ENCODE peak calls at places on chromosomes 5 and 9, in four cellular contexts. N is psoas muscle, L is GM23338, H is astrocyte. K is an unnamed sample.

GRCh38 chr5:80960531-80961375 is 590 bp downstream of the RASGRF2 start:
- DNase-seq in L (peak), N (peak), H (no peak), K (no peak)

GRCh38 chr9:19720374-19720773 is 68.5 kb downstream of the SLC24A2 start:
- DNase-seq in L (peak), H (peak), N (no peak), K (no peak)

GRCh38 chr9:34927061-34927460 is 31.0 kb upstream of the PHF24 start:
- DNase-seq in H (no peak), L (no peak), N (no peak), K (no peak)

GRCh38 chr9:98101868-98102273 is 17.2 kb downstream of the TRIM14 start:
- DNase-seq in H (peak), N (no peak), L (peak), K (no peak)

GRCh38 chr9:130191749-130192120 is 19.5 kb downstream of the NCS1 start:
- DNase-seq in N (no peak), H (no peak), L (no peak), K (no peak)

GRCh38 chr5:122170630-122171029 is 41.3 kb downstream of the ZNF474 start:
- DNase-seq in H (peak), N (no peak), L (peak), K (no peak)

GRCh38 chr5:86525623-86526022 is 92.1 kb upstream of the COX7C start:
- DNase-seq in L (no peak), H (no peak), N (no peak), K (no peak)

GRCh38 chr9:127185181-127185580 is 62.7 kb upstream of the ANGPTL2 start:
- DNase-seq in H (no peak), N (no peak), L (no peak), K (no peak)

GRCh38 chr9:126756876-126757415 is 47.9 kb upstream of the ZBTB43 start:
- DNase-seq in N (no peak), L (no peak), H (no peak), K (no peak)

GRCh38 chr9:93129286-93129685 is 4.8 kb downstream of the NINJ1 start:
- DNase-seq in H (no peak), N (no peak), L (no peak), K (no peak)

GRCh38 chr9:1100945-1101344 is 50.8 kb downstream of the DMRT2 start:
- DNase-seq in N (peak), L (peak), H (no peak), K (no peak)

GRCh38 chr9:38443597-38443996 is 19.3 kb upstream of the IGFBPL1 start:
- DNase-seq in N (no peak), H (no peak), L (no peak), K (no peak)

GRCh38 chr9:13529321-13530104 is 250.0 kb upstream of the MPDZ start:
- DNase-seq in L (no peak), N (no peak), H (peak), K (no peak)

GRCh38 chr9:72165821-72166547 is 16.7 kb downstream of the GDA start:
- DNase-seq in H (no peak), L (no peak), N (no peak), K (no peak)

GRCh38 chr5:107672212-107673105 is 1.7 kb upstream of the EFNA5 start:
- DNase-seq in H (peak), N (peak), L (peak), K (peak)

GRCh38 chr9:128733256-128733655 is 9.3 kb upstream of the ZDHHC12 start:
- DNase-seq in H (peak), N (peak), L (peak), K (peak)

GRCh38 chr5:41927604-41928003 is 2.5 kb downstream of the FBXO4 start:
- DNase-seq in N (no peak), H (no peak), L (no peak), K (no peak)

GRCh38 chr5:170216262-170216864 is 16.4 kb upstream of the C5orf58 start:
- DNase-seq in L (peak), N (no peak), H (peak), K (no peak)

GRCh38 chr5:132458651-132459030 is 31.9 kb downstream of the IRF1 start:
- DNase-seq in L (no peak), N (no peak), H (peak), K (no peak)

GRCh38 chr9:97993000-97993399 is 9.9 kb downstream of the ANP32B start:
- DNase-seq in H (no peak), L (no peak), N (no peak), K (no peak)

GRCh38 chr9:79221084-79221483 is 350.7 kb upstream of the TLE4 start:
- DNase-seq in H (peak), L (no peak), N (no peak), K (no peak)

GRCh38 chr9:22244141-22245011 is 202.2 kb upstream of the DMRTA1 start:
- DNase-seq in L (peak), H (peak), N (no peak), K (no peak)

GRCh38 chr5:114152656-114153360 is 209.1 kb upstream of the KCNN2 start:
- DNase-seq in H (no peak), L (no peak), N (no peak), K (no peak)

GRCh38 chr5:139494256-139494655 is 11.7 kb upstream of the STING1 start:
- DNase-seq in L (no peak), H (no peak), N (no peak), K (no peak)

GRCh38 chr9:37921168-37921510 is 17.2 kb upstream of the SLC25A51 start:
- DNase-seq in L (no peak), N (no peak), H (no peak), K (no peak)

GRCh38 chr5:94010814-94011213 is 269.4 kb upstream of the POU5F2 start:
- DNase-seq in H (no peak), L (no peak), N (no peak), K (no peak)

GRCh38 chr5:91408710-91409109 is 25.6 kb upstream of the ARRDC3 start:
- DNase-seq in H (no peak), L (no peak), N (no peak), K (no peak)

GRCh38 chr5:74638776-74639537 is 1.6 kb downstream of the ENC1 start:
- DNase-seq in H (peak), N (no peak), L (no peak), K (peak)

GRCh38 chr9:107485451-107486043 is 4.0 kb downstream of the KLF4 start:
- DNase-seq in N (no peak), H (no peak), L (no peak), K (no peak)

GRCh38 chr9:128621730-128622455 is 34.8 kb downstream of the DYNC2I2 start:
- DNase-seq in N (no peak), H (no peak), L (no peak), K (no peak)

GRCh38 chr5:152634596-152634995 is 229.5 kb upstream of the NMUR2 start:
- DNase-seq in N (no peak), L (peak), H (no peak), K (no peak)

GRCh38 chr5:1255081-1255561 is 29.9 kb downstream of the SLC6A18 start:
- DNase-seq in L (no peak), H (no peak), N (no peak), K (no peak)

GRCh38 chr9:113317777-113318176 is 14.6 kb upstream of the RNF183 start:
- DNase-seq in N (no peak), H (no peak), L (no peak), K (no peak)

GRCh38 chr5:27437594-27438200 is 399.3 kb upstream of the CDH9 start:
- DNase-seq in N (no peak), H (peak), L (no peak), K (no peak)

GRCh38 chr5:14213253-14213652 is 70.1 kb downstream of the TRIO start:
- DNase-seq in N (no peak), H (no peak), L (no peak), K (no peak)

GRCh38 chr5:74030371-74030770 is 404.4 kb downstream of the ARHGEF28 start:
- DNase-seq in L (no peak), N (no peak), H (no peak), K (no peak)

GRCh38 chr9:2727966-2728613 is 10.8 kb downstream of the KCNV2 start:
- DNase-seq in H (peak), N (no peak), L (peak), K (peak)

DNA sequence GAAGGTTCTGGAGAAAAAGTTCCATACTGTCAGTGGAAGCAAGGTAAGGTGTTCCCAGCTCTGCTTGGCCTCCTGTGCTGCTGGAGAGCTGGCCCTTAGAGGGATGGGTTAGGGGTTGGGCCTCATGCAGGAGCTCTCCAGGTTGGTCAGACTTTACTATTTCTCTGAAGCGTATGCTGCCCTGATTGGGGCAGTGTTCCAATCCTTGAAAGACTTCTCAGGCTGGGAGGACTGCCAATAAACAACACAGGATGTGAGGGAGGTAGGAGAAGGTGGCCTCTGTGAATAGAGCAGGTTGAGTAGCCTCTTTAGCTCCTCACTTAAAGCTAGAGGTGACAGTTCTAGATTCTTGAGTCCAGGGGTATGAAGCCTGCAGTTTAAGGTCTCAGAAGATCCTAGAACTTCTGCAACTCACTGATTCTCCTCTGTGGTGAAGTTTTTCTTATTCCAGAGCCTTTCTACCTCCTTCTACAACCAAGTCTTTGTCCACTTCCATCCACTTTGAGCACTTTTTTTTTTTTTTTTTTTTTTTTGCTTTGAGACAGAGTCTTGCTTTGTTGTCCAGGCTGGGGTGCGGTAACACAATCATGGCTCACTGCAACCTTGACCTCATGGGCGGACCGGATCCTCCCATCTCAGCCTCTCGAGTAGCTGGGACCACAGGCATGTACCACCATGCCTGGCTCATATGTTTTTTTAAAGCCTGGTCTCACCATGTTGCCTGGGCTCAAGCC is 3.0 kb downstream of the HNRNPAB start:
- DNase-seq in L (no peak), N (no peak), H (peak), K (no peak)
- H3K4me3 ChIP-seq in L (peak), N (peak), H (peak), K (peak)

GRCh38 chr5:145101246-145101645 is 733.9 kb downstream of the PRELID2 start:
- DNase-seq in L (peak), N (no peak), H (no peak), K (no peak)
- H3K27ac ChIP-seq in L (no peak), N (no peak), H (no peak), K (no peak)

GRCh38 chr5:135721548-135722090 is 112.8 kb upstream of the SLC25A48 start:
- DNase-seq in N (no peak), L (no peak), H (no peak), K (no peak)
- H3K4me3 ChIP-seq in N (no peak), L (no peak), H (no peak), K (no peak)

GRCh38 chr9:88818495-88819201 is 172.6 kb upstream of the S1PR3 start:
- DNase-seq in H (peak), L (peak), N (no peak), K (no peak)

GRCh38 chr9:88817628-88818027 is 173.6 kb upstream of the S1PR3 start:
- DNase-seq in H (peak), L (peak), N (no peak), K (no peak)

GRCh38 chr9:88820055-88820454 is 171.2 kb upstream of the S1PR3 start:
- DNase-seq in L (no peak), N (no peak), H (peak), K (no peak)

GRCh38 chr9:88821033-88821748 is 170.1 kb upstream of the S1PR3 start:
- DNase-seq in N (no peak), L (no peak), H (no peak), K (no peak)

DNA sequence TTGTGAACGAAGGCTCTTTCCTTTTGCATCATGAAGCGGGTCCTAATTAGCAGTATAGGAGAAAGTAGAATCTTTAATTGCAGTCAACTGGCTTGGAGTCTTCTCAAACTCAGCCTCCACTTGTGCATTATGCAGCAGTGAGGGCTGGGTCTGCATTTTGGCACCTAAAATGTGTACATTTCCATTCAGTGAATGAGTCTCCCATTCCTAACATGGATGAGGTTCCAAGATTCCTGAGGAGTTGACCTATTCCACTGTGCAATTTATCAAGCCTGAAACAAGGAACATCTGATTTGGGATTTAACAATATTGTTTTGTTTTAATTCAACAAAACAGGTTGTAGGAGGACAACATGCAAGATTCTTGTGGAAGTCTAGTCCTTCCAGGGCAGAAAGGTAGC is 171.8 kb upstream of the S1PR3 start:
- DNase-seq in H (peak), L (no peak), N (no peak), K (no peak)
- H3K27ac ChIP-seq in H (no peak), L (no peak), N (no peak), K (no peak)

GRCh38 chr9:120839146-120839545 is 3.6 kb downstream of the PSMD5 start:
- DNase-seq in H (peak), L (peak), N (no peak), K (no peak)
- H3K4me3 ChIP-seq in H (no peak), L (no peak), N (no peak), K (no peak)

GRCh38 chr9:132078369-132079356 is 1.0 kb downstream of the MED27 start:
- DNase-seq in H (peak), L (no peak), N (peak), K (no peak)
- H3K27ac ChIP-seq in H (peak), L (no peak), N (peak), K (no peak)